ENCODE peak calls at places on chromosomes 6 and 20, in eight cellular contexts. B is body of pancreas, P is PC-3, J is choroid plexus epithelial cell, S is fibroblast of mammary gland, G is heart left ventricle, Q is neuronal stem cell, D is SJSA1. W is an unnamed sample.

GRCh38 chr6:48535569-48535968 is 424.6 kb upstream of the PTCHD4 start:
- DNase-seq in B (no peak), P (peak), J (peak), S (peak), G (no peak), Q (peak), D (no peak), W (peak)

GRCh38 chr6:26305097-26305841 is 59.7 kb upstream of the BTN3A2 start:
- DNase-seq in B (peak), P (peak), J (peak), S (peak), G (peak), Q (no peak), D (peak), W (peak)

GRCh38 chr6:154402081-154402780 is 45.6 kb upstream of the IPCEF1 start:
- DNase-seq in B (no peak), P (peak), J (no peak), S (no peak), G (no peak), Q (no peak), D (no peak), W (peak)

GRCh38 chr6:24910850-24911712 is 24.7 kb downstream of the RIPOR2 start:
- DNase-seq in B (peak), P (peak), J (peak), S (peak), G (peak), Q (peak), D (peak), W (peak)

GRCh38 chr6:1468126-1468525 is 78.8 kb downstream of the FOXF2 start:
- DNase-seq in B (no peak), P (no peak), J (no peak), S (no peak), G (no peak), Q (no peak), D (no peak), W (no peak)

GRCh38 chr6:123594776-123595175 is 42.0 kb downstream of the TRDN start:
- DNase-seq in B (no peak), P (no peak), J (no peak), S (no peak), G (no peak), Q (no peak), D (no peak), W (no peak)

GRCh38 chr20:57849868-57850215 is 140.0 kb upstream of the PMEPA1 start:
- DNase-seq in B (no peak), P (no peak), J (no peak), S (no peak), G (no peak), Q (no peak), D (peak), W (no peak)

GRCh38 chr6:158487495-158487894 is 72.4 kb upstream of the TMEM181 start:
- DNase-seq in B (no peak), P (no peak), J (no peak), S (peak), G (no peak), Q (no peak), D (no peak), W (peak)

GRCh38 chr6:147046131-147046530 is 158.1 kb upstream of the STXBP5 start:
- DNase-seq in B (no peak), P (no peak), J (no peak), S (peak), G (no peak), Q (no peak), D (no peak), W (no peak)

GRCh38 chr6:17972074-17972966 is 15.1 kb downstream of the KIF13A start:
- DNase-seq in B (no peak), P (no peak), J (no peak), S (no peak), G (no peak), Q (no peak), D (no peak), W (no peak)

GRCh38 chr6:148700713-148701392 is 46.0 kb upstream of the UST start:
- DNase-seq in B (peak), P (peak), J (peak), S (peak), G (no peak), Q (peak), D (no peak), W (peak)

GRCh38 chr6:14165091-14165490 is 47.5 kb downstream of the CD83 start:
- DNase-seq in B (no peak), P (peak), J (peak), S (peak), G (no peak), Q (no peak), D (no peak), W (peak)

GRCh38 chr6:32397252-32397920 is 9.6 kb downstream of the BTNL2 start:
- DNase-seq in B (no peak), P (no peak), J (peak), S (peak), G (no peak), Q (no peak), D (no peak), W (peak)

GRCh38 chr6:13354331-13355042 is 26.1 kb upstream of the TBC1D7 start:
- DNase-seq in B (no peak), P (peak), J (peak), S (peak), G (no peak), Q (no peak), D (peak), W (peak)

GRCh38 chr6:41546866-41547798 is 951 bp downstream of the FOXP4 start:
- DNase-seq in B (peak), P (peak), J (peak), S (peak), G (peak), Q (peak), D (no peak), W (peak)

GRCh38 chr6:11262231-11262630 is 29.8 kb upstream of the NEDD9 start:
- DNase-seq in B (no peak), P (no peak), J (no peak), S (no peak), G (no peak), Q (no peak), D (no peak), W (no peak)

GRCh38 chr20:56285496-56285895 is 37.0 kb downstream of the MC3R start:
- DNase-seq in B (no peak), P (no peak), J (no peak), S (peak), G (no peak), Q (no peak), D (no peak), W (peak)

GRCh38 chr20:46308258-46309157 is at the start of gene CDH22:
- DNase-seq in B (peak), P (peak), J (peak), S (peak), G (peak), Q (peak), D (no peak), W (peak)

GRCh38 chr6:41737591-41738130 is 2.3 kb upstream of the TFEB start:
- DNase-seq in B (no peak), P (no peak), J (no peak), S (no peak), G (no peak), Q (no peak), D (no peak), W (no peak)

GRCh38 chr20:46350201-46350985 is 42.1 kb upstream of the CDH22 start:
- DNase-seq in B (no peak), P (peak), J (peak), S (peak), G (no peak), Q (peak), D (peak), W (peak)

DNA sequence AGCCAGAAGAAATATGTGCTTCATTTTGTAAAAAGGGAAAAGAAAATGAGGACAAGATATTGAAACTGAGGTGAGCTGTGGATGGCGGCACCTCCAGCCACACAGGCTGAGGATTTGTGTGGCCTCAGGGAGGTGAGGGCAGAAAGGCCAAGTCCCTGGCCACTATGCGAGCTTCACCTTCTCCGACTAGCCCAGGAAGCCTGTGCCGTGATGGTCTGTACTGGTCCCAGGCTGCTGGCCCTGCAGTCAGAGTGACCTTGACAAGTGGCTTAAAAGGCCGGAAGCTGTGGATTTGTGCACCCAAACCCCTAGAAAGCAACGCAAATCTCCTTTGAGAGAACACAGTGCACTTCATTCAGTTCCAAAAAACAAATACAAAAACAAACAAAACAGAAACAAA is 48.1 kb downstream of the WDR27 start:
- DNase-seq in B (no peak), P (no peak), J (no peak), S (no peak), G (no peak), Q (no peak), D (no peak), W (no peak)
- H3K4me3 ChIP-seq in B (no peak), P (peak), J (no peak), S (no peak), G (no peak), Q (no peak), D (no peak), W (no peak)

DNA sequence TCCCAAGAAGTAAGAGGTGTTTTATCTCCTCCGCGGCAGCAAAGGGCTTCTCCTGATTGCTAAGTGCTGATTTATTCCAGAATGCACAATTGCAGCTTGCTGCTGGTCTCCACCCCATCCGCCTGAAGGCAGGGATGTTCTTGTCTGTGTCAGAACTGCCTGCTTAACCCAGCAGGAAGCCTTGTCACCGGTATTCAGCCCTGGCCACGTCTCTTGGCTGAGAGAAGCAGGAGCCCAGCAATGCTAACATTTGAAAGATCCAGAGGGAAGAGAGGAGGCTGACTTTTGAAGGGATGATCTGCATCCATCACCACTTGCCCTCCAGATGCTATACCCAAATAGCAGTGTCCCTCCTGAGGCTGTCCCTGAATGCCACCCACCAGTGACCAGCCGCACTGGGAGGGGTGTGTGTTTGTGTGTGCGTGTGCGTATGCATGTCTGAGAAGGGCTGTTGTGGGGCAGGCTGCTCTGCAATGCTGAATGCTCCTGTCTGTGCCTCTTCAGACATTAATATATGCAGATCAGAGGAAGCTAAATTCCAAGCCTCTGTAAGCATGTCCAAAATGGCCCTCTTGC is 4.0 kb downstream of the SCML4 start:
- DNase-seq in B (peak), P (no peak), J (peak), S (no peak), G (no peak), Q (peak), D (no peak), W (peak)
- H3K4me3 ChIP-seq in B (no peak), P (no peak), J (peak), S (no peak), G (peak), Q (no peak), D (peak), W (peak)

GRCh38 chr6:87697581-87698552 is 4.2 kb downstream of the AKIRIN2 start:
- DNase-seq in B (peak), P (no peak), J (peak), S (peak), G (no peak), Q (no peak), D (no peak), W (no peak)
- H3K4me3 ChIP-seq in B (no peak), P (peak), J (peak), S (peak), G (peak), Q (no peak), D (peak), W (peak)

GRCh38 chr6:133203344-133203697 is 37.8 kb upstream of the EYA4 start:
- DNase-seq in B (no peak), P (no peak), J (no peak), S (no peak), G (no peak), Q (no peak), D (no peak), W (no peak)

GRCh38 chr6:133205304-133205703 is 35.9 kb upstream of the EYA4 start:
- DNase-seq in B (no peak), P (no peak), J (no peak), S (no peak), G (no peak), Q (no peak), D (no peak), W (no peak)

GRCh38 chr6:133208183-133208755 is 32.9 kb upstream of the EYA4 start:
- DNase-seq in B (no peak), P (no peak), J (peak), S (no peak), G (no peak), Q (no peak), D (no peak), W (no peak)

GRCh38 chr6:133206942-133207341 is 34.2 kb upstream of the EYA4 start:
- DNase-seq in B (no peak), P (no peak), J (no peak), S (no peak), G (no peak), Q (no peak), D (no peak), W (no peak)

GRCh38 chr6:133207754-133208153 is 33.4 kb upstream of the EYA4 start:
- DNase-seq in B (no peak), P (no peak), J (no peak), S (no peak), G (no peak), Q (no peak), D (no peak), W (no peak)
- H3K4me3 ChIP-seq in B (no peak), P (no peak), J (no peak), S (no peak), G (no peak), Q (no peak), D (no peak), W (no peak)

GRCh38 chr6:39756582-39756981 is 31.4 kb upstream of the KIF6 start:
- DNase-seq in B (no peak), P (no peak), J (no peak), S (no peak), G (no peak), Q (no peak), D (no peak), W (no peak)
- H3K4me3 ChIP-seq in B (no peak), P (no peak), J (no peak), S (no peak), G (no peak), Q (no peak), D (no peak), W (no peak)

DNA sequence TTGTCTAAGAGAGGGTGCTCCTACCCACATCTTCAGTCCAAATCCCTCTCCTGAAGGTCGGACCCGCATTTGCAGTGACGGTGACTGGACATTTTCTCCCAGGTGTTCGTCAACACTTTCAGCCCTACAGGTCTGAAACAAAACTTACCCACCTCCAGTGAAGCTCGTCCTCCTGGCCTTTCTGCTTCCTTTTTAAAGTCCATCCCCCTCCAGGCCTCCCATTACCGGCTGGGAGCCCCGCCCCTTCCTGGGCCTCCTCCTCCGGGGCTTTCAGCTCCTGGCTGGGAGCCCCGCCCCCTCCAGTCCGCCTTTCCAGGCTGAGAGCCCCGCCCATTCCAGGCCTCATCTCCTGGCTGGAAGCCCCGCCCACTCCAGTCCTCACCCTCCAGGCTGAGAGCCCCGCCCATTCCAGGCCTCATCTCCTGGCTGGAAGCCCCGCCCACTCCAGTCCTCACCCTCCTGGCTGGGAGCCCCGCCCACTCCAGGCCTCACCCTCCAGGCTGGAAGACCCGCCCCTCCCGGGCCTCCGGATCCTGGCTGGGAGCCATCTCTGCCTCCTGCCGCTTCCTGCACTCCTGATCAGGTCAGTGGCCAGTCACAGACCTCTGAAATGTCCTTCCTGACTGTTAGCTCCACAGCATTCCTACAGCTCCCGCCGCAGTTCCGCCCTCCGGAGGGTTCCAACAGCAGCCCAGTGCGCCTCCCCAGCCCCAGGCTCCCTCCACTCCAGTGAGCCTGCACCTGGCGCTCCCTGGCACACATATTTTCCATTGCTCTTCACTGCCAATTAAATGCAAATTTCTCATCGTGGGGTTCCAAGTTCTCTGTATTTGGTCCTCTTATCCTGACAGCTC is 98.5 kb downstream of the LY86 start:
- DNase-seq in B (peak), P (peak), J (peak), S (peak), G (peak), Q (peak), D (peak), W (peak)
- H3K4me3 ChIP-seq in B (no peak), P (peak), J (no peak), S (no peak), G (peak), Q (peak), D (no peak), W (peak)

DNA sequence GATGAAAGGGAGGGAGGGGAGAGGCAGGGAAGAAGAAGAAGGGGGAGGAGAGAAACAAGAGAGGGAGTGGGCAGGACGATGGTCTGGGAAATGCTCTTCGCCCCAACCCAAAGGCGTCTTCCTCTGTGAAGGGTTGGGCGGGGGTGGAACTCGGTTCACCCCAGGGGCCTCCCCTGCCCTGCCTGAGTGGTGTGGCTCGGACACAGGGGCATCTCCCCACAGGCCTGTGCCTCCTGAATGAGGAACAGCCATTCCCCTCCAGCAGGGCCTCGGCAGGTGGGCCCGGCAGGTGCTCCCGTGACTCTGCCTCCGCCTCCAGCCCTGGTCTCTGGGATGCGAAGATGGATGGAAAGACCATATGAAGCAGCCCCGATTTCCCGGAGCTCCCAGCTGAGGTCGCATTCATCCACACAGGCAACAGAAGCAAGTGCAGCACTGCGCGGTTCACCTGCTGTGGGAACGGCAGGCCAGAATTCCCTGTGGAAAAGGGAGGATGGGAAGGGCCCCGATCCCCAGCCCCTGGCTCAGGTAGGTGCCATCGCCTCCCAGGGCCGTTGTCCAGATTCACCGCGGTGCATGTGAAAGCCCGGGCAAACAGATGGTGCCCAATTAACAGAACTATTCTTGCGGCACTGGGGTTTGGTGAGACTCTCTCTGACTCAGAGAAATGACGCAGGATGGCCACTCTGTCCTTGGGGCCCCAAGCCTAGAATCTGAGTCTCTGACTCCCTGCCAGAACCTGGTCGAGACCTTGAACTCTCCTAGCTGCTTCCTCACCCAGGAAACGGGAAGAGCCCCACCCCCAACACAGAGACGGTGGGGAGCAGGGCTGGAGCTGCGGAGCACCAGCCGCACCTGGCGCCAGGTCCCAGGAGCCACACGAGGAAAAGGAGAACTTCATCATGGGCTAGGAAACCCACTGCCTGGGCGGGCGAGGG is 29.5 kb upstream of the RPS6KA2 start:
- DNase-seq in B (peak), P (no peak), J (no peak), S (peak), G (no peak), Q (no peak), D (no peak), W (peak)
- H3K4me3 ChIP-seq in B (no peak), P (no peak), J (no peak), S (no peak), G (no peak), Q (peak), D (no peak), W (no peak)

W was measured in epithelial cell of esophagus.